ENCODE peak calls at places on chromosomes 6 and 20, in six cellular contexts. Z is GM12891, P is GM23338, S is NCI-H1092 treated with DMSO at 0.1 percent for 48 hours, E is foreskin keratinocyte, L is Calu3. X is an unnamed sample.

GRCh38 chr20:37356387-37356786 is 10.4 kb downstream of the SRC start:
- DNase-seq in Z (no peak), P (no peak), S (no peak), E (no peak), L (no peak), X (no peak)

GRCh38 chr6:31737315-31738047 is 1.2 kb upstream of the CLIC1 start:
- DNase-seq in Z (no peak), P (peak), S (peak), E (no peak), L (peak), X (peak)

GRCh38 chr20:45341939-45342862 is 6.0 kb downstream of the SDC4 start:
- DNase-seq in Z (no peak), P (peak), S (peak), E (no peak), L (peak), X (no peak)

GRCh38 chr20:38007526-38007925 is 25.7 kb downstream of the TTI1 start:
- DNase-seq in Z (no peak), P (no peak), S (no peak), E (no peak), L (no peak), X (no peak)

GRCh38 chr6:156557269-156557885 is 219.8 kb upstream of the ARID1B start:
- DNase-seq in Z (no peak), P (peak), S (peak), E (no peak), L (no peak), X (peak)

GRCh38 chr20:47016068-47016664 is 121.5 kb downstream of the EYA2 start:
- DNase-seq in Z (no peak), P (no peak), S (no peak), E (no peak), L (no peak), X (no peak)

GRCh38 chr6:4774715-4775590 is 1.3 kb upstream of the CDYL start:
- DNase-seq in Z (no peak), P (peak), S (no peak), E (peak), L (peak), X (no peak)

GRCh38 chr6:105746539-105746938 is 339.6 kb upstream of the PRDM1 start:
- DNase-seq in Z (no peak), P (no peak), S (no peak), E (no peak), L (no peak), X (no peak)

GRCh38 chr6:52574709-52575489 is 2.0 kb downstream of the TRAM2 start:
- DNase-seq in Z (peak), P (no peak), S (no peak), E (no peak), L (no peak), X (peak)

GRCh38 chr6:128538763-128539162 is 18.4 kb upstream of the PTPRK start:
- DNase-seq in Z (no peak), P (no peak), S (no peak), E (no peak), L (no peak), X (no peak)

GRCh38 chr6:64580346-64580745 is 944.7 kb downstream of the PHF3 start:
- DNase-seq in Z (no peak), P (no peak), S (no peak), E (peak), L (no peak), X (peak)

GRCh38 chr6:137126875-137127485 is 46.5 kb downstream of the IL22RA2 start:
- DNase-seq in Z (no peak), P (no peak), S (no peak), E (no peak), L (no peak), X (no peak)

GRCh38 chr6:33323623-33323948 is 6.0 kb upstream of the ZBTB22 start:
- DNase-seq in Z (no peak), P (peak), S (peak), E (no peak), L (no peak), X (no peak)

GRCh38 chr6:166166314-166167257 is 1.1 kb downstream of the TBXT start:
- DNase-seq in Z (no peak), P (peak), S (no peak), E (no peak), L (no peak), X (no peak)

GRCh38 chr6:106083618-106084017 is 2.5 kb upstream of the PRDM1 start:
- DNase-seq in Z (no peak), P (no peak), S (no peak), E (no peak), L (no peak), X (no peak)

GRCh38 chr6:131519670-131520436 is 53.2 kb upstream of the ARG1 start:
- DNase-seq in Z (peak), P (peak), S (peak), E (peak), L (peak), X (peak)

GRCh38 chr6:69366831-69367230 is 430.0 kb downstream of the LMBRD1 start:
- DNase-seq in Z (no peak), P (no peak), S (no peak), E (no peak), L (no peak), X (no peak)

GRCh38 chr20:6164421-6165341 is 41.9 kb upstream of the FERMT1 start:
- DNase-seq in Z (no peak), P (no peak), S (peak), E (no peak), L (no peak), X (no peak)

GRCh38 chr20:34220581-34220980 is 20.6 kb upstream of the ASIP start:
- DNase-seq in Z (no peak), P (no peak), S (no peak), E (peak), L (no peak), X (peak)

GRCh38 chr6:26158581-26159416 is 71.6 kb downstream of the HFE start:
- DNase-seq in Z (no peak), P (peak), S (peak), E (no peak), L (peak), X (peak)

GRCh38 chr6:115634899-115635298 is 425.8 kb downstream of the FRK start:
- DNase-seq in Z (no peak), P (no peak), S (no peak), E (no peak), L (no peak), X (no peak)

GRCh38 chr6:34768148-34768547 is 10.8 kb downstream of the SNRPC start:
- DNase-seq in Z (no peak), P (no peak), S (no peak), E (no peak), L (no peak), X (no peak)

GRCh38 chr20:58004146-58004545 is 224.3 kb downstream of the ANKRD60 start:
- DNase-seq in Z (no peak), P (no peak), S (no peak), E (no peak), L (no peak), X (no peak)

GRCh38 chr6:47628448-47629272 is 69.7 kb upstream of the ADGRF4 start:
- DNase-seq in Z (no peak), P (no peak), S (no peak), E (no peak), L (no peak), X (no peak)

GRCh38 chr6:16752206-16752867 is 8.9 kb downstream of the ATXN1 start:
- DNase-seq in Z (no peak), P (no peak), S (no peak), E (peak), L (no peak), X (peak)

GRCh38 chr6:71482742-71483141 is 194.1 kb downstream of the OGFRL1 start:
- DNase-seq in Z (no peak), P (no peak), S (no peak), E (no peak), L (no peak), X (no peak)

GRCh38 chr20:61499859-61500258 is 247.8 kb downstream of the CDH4 start:
- DNase-seq in Z (no peak), P (no peak), S (no peak), E (no peak), L (no peak), X (peak)

GRCh38 chr6:65289491-65289890 is 417.5 kb downstream of the EYS start:
- DNase-seq in Z (no peak), P (no peak), S (no peak), E (peak), L (no peak), X (peak)

GRCh38 chr20:64107736-64108457 is 532 bp upstream of the NPBWR2 start:
- DNase-seq in Z (no peak), P (peak), S (no peak), E (no peak), L (no peak), X (no peak)

GRCh38 chr20:50230184-50230583 is 39.6 kb downstream of the CEBPB start:
- DNase-seq in Z (no peak), P (no peak), S (no peak), E (no peak), L (no peak), X (no peak)

GRCh38 chr6:134564705-134565104 is 246.8 kb upstream of the SGK1 start:
- DNase-seq in Z (no peak), P (no peak), S (peak), E (no peak), L (no peak), X (no peak)

GRCh38 chr6:142444388-142444787 is 142.6 kb downstream of the ADGRG6 start:
- DNase-seq in Z (no peak), P (no peak), S (no peak), E (no peak), L (no peak), X (no peak)

GRCh38 chr20:64075556-64075955 is 3.8 kb downstream of the RGS19 start:
- DNase-seq in Z (no peak), P (no peak), S (no peak), E (no peak), L (no peak), X (no peak)

GRCh38 chr20:1050440-1050839 is 48.3 kb upstream of the RSPO4 start:
- DNase-seq in Z (no peak), P (no peak), S (no peak), E (no peak), L (no peak), X (no peak)

GRCh38 chr6:140153703-140154102 is 779.3 kb upstream of the CITED2 start:
- DNase-seq in Z (no peak), P (no peak), S (no peak), E (no peak), L (no peak), X (peak)